ENCODE peak calls at places on chromosome 10, in four cellular contexts. One of them, this sample, is unnamed.

GRCh38 chr10:33115720-33116119 is 157.7 kb upstream of the ITGB1 start:
- DNase-seq in PC-3: peak; percentile 85
- DNase-seq in dorsolateral prefrontal cortex: no peak
- DNase-seq in neural progenitor cell: no peak
- DNase-seq in this sample: no peak

GRCh38 chr10:77855404-77856155 is 71.0 kb downstream of the DLG5 start:
- DNase-seq in PC-3: no peak
- DNase-seq in dorsolateral prefrontal cortex: no peak
- DNase-seq in neural progenitor cell: no peak
- DNase-seq in this sample: no peak

GRCh38 chr10:59904431-59905065 is 1.8 kb downstream of the CCDC6 start:
- DNase-seq in PC-3: peak; percentile 20
- DNase-seq in dorsolateral prefrontal cortex: no peak
- DNase-seq in neural progenitor cell: peak; percentile 42
- DNase-seq in this sample: no peak

GRCh38 chr10:133420579-133420978 is 3.8 kb downstream of the SPRN start:
- DNase-seq in PC-3: no peak
- DNase-seq in dorsolateral prefrontal cortex: no peak
- DNase-seq in neural progenitor cell: no peak
- DNase-seq in this sample: no peak

GRCh38 chr10:71270301-71270777 is 48.7 kb upstream of the SLC29A3 start:
- DNase-seq in PC-3: peak; percentile 69
- DNase-seq in dorsolateral prefrontal cortex: no peak
- DNase-seq in neural progenitor cell: peak; percentile 90
- DNase-seq in this sample: no peak

GRCh38 chr10:101644002-101644401 is 51.0 kb downstream of the FBXW4 start:
- DNase-seq in PC-3: no peak
- DNase-seq in dorsolateral prefrontal cortex: no peak
- DNase-seq in neural progenitor cell: peak; percentile 93
- DNase-seq in this sample: no peak

GRCh38 chr10:110751845-110752244 is 107.7 kb downstream of the RBM20 start:
- DNase-seq in PC-3: no peak
- DNase-seq in dorsolateral prefrontal cortex: no peak
- DNase-seq in neural progenitor cell: no peak
- DNase-seq in this sample: no peak

GRCh38 chr10:32038777-32039176 is 17.4 kb downstream of the KIF5B start:
- DNase-seq in PC-3: no peak
- DNase-seq in dorsolateral prefrontal cortex: no peak
- DNase-seq in neural progenitor cell: no peak
- DNase-seq in this sample: no peak

GRCh38 chr10:102422586-102423129 is 2.0 kb downstream of the FBXL15 start:
- DNase-seq in PC-3: peak; percentile 80
- DNase-seq in dorsolateral prefrontal cortex: peak; percentile 83
- DNase-seq in neural progenitor cell: peak; percentile 83
- DNase-seq in this sample: peak; percentile 58

GRCh38 chr10:107031981-107032699 is 132.4 kb downstream of the SORCS1 start:
- DNase-seq in PC-3: no peak
- DNase-seq in dorsolateral prefrontal cortex: no peak
- DNase-seq in neural progenitor cell: no peak
- DNase-seq in this sample: no peak

GRCh38 chr10:98107644-98108430 is 26.6 kb upstream of the R3HCC1L start:
- DNase-seq in PC-3: no peak
- DNase-seq in dorsolateral prefrontal cortex: no peak
- DNase-seq in neural progenitor cell: no peak
- DNase-seq in this sample: no peak

GRCh38 chr10:91313761-91314520 is 93.5 kb downstream of the PCGF5 start:
- DNase-seq in PC-3: no peak
- DNase-seq in dorsolateral prefrontal cortex: no peak
- DNase-seq in neural progenitor cell: no peak
- DNase-seq in this sample: no peak

GRCh38 chr10:86688398-86688921 is 20.1 kb downstream of the LDB3 start:
- DNase-seq in PC-3: peak; percentile 62
- DNase-seq in dorsolateral prefrontal cortex: peak; percentile 70
- DNase-seq in neural progenitor cell: peak; percentile 79
- DNase-seq in this sample: peak; percentile 45

GRCh38 chr10:62036186-62037081 is 134.9 kb downstream of the ARID5B start:
- DNase-seq in PC-3: peak; percentile 63
- DNase-seq in dorsolateral prefrontal cortex: no peak
- DNase-seq in neural progenitor cell: peak; percentile 12
- DNase-seq in this sample: no peak

GRCh38 chr10:103397191-103397825 is 882 bp downstream of the PDCD11 start:
- DNase-seq in PC-3: no peak
- DNase-seq in dorsolateral prefrontal cortex: no peak
- DNase-seq in neural progenitor cell: no peak
- DNase-seq in this sample: peak; percentile 11

GRCh38 chr10:62844280-62845011 is 28.3 kb upstream of the EGR2 start:
- DNase-seq in PC-3: no peak
- DNase-seq in dorsolateral prefrontal cortex: no peak
- DNase-seq in neural progenitor cell: no peak
- DNase-seq in this sample: no peak

GRCh38 chr10:12835709-12836108 is 165.8 kb downstream of the CCDC3 start:
- DNase-seq in PC-3: peak; percentile 20
- DNase-seq in dorsolateral prefrontal cortex: no peak
- DNase-seq in neural progenitor cell: no peak
- DNase-seq in this sample: peak; percentile 31

GRCh38 chr10:17077251-17077904 is 52.2 kb downstream of the CUBN start:
- DNase-seq in PC-3: no peak
- DNase-seq in dorsolateral prefrontal cortex: no peak
- DNase-seq in neural progenitor cell: no peak
- DNase-seq in this sample: no peak

GRCh38 chr10:80487422-80487785 is 33.3 kb downstream of the TSPAN14 start:
- DNase-seq in PC-3: no peak
- DNase-seq in dorsolateral prefrontal cortex: no peak
- DNase-seq in neural progenitor cell: no peak
- DNase-seq in this sample: no peak

GRCh38 chr10:80204801-80205477 is 398 bp downstream of the ANXA11 start:
- DNase-seq in PC-3: peak; percentile 75
- DNase-seq in dorsolateral prefrontal cortex: no peak
- DNase-seq in neural progenitor cell: peak; percentile 57
- DNase-seq in this sample: no peak

GRCh38 chr10:1208376-1209311 is 152.5 kb downstream of the WDR37 start:
- DNase-seq in PC-3: no peak
- DNase-seq in dorsolateral prefrontal cortex: peak; percentile 36
- DNase-seq in neural progenitor cell: no peak
- DNase-seq in this sample: no peak

GRCh38 chr10:98150544-98150943 is 16.1 kb downstream of the R3HCC1L start:
- DNase-seq in PC-3: no peak
- DNase-seq in dorsolateral prefrontal cortex: no peak
- DNase-seq in neural progenitor cell: no peak
- DNase-seq in this sample: no peak

GRCh38 chr10:11210211-11210922 is 192.7 kb downstream of the CELF2 start:
- DNase-seq in PC-3: no peak
- DNase-seq in dorsolateral prefrontal cortex: no peak
- DNase-seq in neural progenitor cell: no peak
- DNase-seq in this sample: no peak

GRCh38 chr10:1401056-1401965 is 336.0 kb downstream of the ADARB2 start:
- DNase-seq in PC-3: no peak
- DNase-seq in dorsolateral prefrontal cortex: no peak
- DNase-seq in neural progenitor cell: peak; percentile 30
- DNase-seq in this sample: no peak

GRCh38 chr10:80442879-80443278 is 11.2 kb upstream of the TSPAN14 start:
- DNase-seq in PC-3: no peak
- DNase-seq in dorsolateral prefrontal cortex: no peak
- DNase-seq in neural progenitor cell: no peak
- DNase-seq in this sample: no peak

GRCh38 chr10:12790270-12790669 is 211.2 kb downstream of the CCDC3 start:
- DNase-seq in PC-3: no peak
- DNase-seq in dorsolateral prefrontal cortex: no peak
- DNase-seq in neural progenitor cell: no peak
- DNase-seq in this sample: no peak

GRCh38 chr10:31709501-31709900 is 219.1 kb downstream of the ARHGAP12 start:
- DNase-seq in PC-3: no peak
- DNase-seq in dorsolateral prefrontal cortex: no peak
- DNase-seq in neural progenitor cell: no peak
- DNase-seq in this sample: no peak

GRCh38 chr10:119028900-119029612 is 458 bp upstream of the NANOS1 start:
- DNase-seq in PC-3: peak; percentile 83
- DNase-seq in dorsolateral prefrontal cortex: peak; percentile 92
- DNase-seq in neural progenitor cell: peak; percentile 97
- DNase-seq in this sample: peak; percentile 73

GRCh38 chr10:121567569-121567968 is 30.7 kb downstream of the FGFR2 start:
- DNase-seq in PC-3: no peak
- DNase-seq in dorsolateral prefrontal cortex: no peak
- DNase-seq in neural progenitor cell: no peak
- DNase-seq in this sample: no peak

GRCh38 chr10:43857206-43857952 is 208.7 kb upstream of the ZNF32 start:
- DNase-seq in PC-3: peak; percentile 30
- DNase-seq in dorsolateral prefrontal cortex: no peak
- DNase-seq in neural progenitor cell: no peak
- DNase-seq in this sample: no peak

GRCh38 chr10:48331436-48331835 is 25.0 kb downstream of the MAPK8 start:
- DNase-seq in PC-3: no peak
- DNase-seq in dorsolateral prefrontal cortex: no peak
- DNase-seq in neural progenitor cell: no peak
- DNase-seq in this sample: no peak

GRCh38 chr10:99431190-99431549 is 746 bp upstream of the GOT1 start:
- DNase-seq in PC-3: peak; percentile 32
- DNase-seq in dorsolateral prefrontal cortex: peak; percentile 63
- DNase-seq in neural progenitor cell: peak; percentile 54
- DNase-seq in this sample: no peak

GRCh38 chr10:124999433-125000365 is 57.8 kb downstream of the ZRANB1 start:
- DNase-seq in PC-3: no peak
- DNase-seq in dorsolateral prefrontal cortex: peak; percentile 54
- DNase-seq in neural progenitor cell: no peak
- DNase-seq in this sample: no peak
- H3K27ac ChIP-seq in PC-3: no peak overlapping the region
- H3K27ac ChIP-seq in dorsolateral prefrontal cortex: peak overlapping the region; percentile 82
- H3K27ac ChIP-seq in neural progenitor cell: no peak overlapping the region
- H3K27ac ChIP-seq in this sample: no peak overlapping the region

GRCh38 chr10:75400163-75400768 is 1.3 kb downstream of the ZNF503 start:
- DNase-seq in PC-3: no peak
- DNase-seq in dorsolateral prefrontal cortex: no peak
- DNase-seq in neural progenitor cell: peak; percentile 56
- DNase-seq in this sample: no peak

GRCh38 chr10:75400769-75401568 is 595 bp downstream of the ZNF503 start:
- DNase-seq in PC-3: peak; percentile 48
- DNase-seq in dorsolateral prefrontal cortex: peak; percentile 60
- DNase-seq in neural progenitor cell: peak; percentile 72
- DNase-seq in this sample: peak; percentile 5

GRCh38 chr10:75398238-75398629 is 3.3 kb downstream of the ZNF503 start:
- DNase-seq in PC-3: peak; percentile 60
- DNase-seq in dorsolateral prefrontal cortex: no peak
- DNase-seq in neural progenitor cell: no peak
- DNase-seq in this sample: no peak

GRCh38 chr10:75398630-75399460 is 2.7 kb downstream of the ZNF503 start:
- DNase-seq in PC-3: peak; percentile 71
- DNase-seq in dorsolateral prefrontal cortex: no peak
- DNase-seq in neural progenitor cell: peak; percentile 83
- DNase-seq in this sample: no peak

DNA sequence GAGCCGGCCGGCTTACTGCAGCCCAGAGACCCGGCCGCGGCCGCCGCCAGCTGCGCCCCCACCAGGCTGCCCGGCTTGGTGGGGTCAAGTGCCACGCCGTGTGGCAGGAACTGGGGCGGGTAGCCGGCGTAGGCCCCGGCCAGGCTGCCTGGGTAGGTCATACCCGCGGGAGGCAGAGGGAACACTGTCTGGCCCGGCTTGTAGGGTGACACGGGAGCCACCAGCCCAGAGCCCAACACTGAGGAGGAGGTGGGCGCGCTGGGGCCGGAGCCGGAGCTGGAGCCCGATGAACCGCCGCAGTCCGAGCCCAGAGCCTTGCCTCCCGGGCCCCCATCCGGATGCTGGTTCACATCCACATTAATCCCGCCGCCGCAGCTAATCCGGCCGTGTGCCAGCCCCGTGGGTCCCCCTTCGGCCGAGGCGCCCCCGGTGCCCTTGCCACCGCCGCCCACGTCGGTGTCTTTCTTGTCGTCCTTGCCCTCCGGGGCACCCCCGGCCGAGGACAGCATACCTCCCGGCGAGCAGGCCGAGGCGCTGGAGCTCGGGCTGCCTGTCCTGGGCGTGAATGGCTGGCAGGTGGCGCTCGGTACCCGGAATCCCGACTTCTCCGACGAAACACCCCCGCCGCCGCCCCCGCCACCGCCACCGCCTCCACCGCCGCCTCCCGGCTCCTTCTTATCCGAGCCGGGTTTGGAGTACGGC is 2.0 kb downstream of the ZNF503 start:
- DNase-seq in PC-3: peak; percentile 95
- DNase-seq in dorsolateral prefrontal cortex: peak; percentile 81
- DNase-seq in neural progenitor cell: peak; percentile 87
- DNase-seq in this sample: peak; percentile 51
- H3K27ac ChIP-seq in PC-3: peak overlapping the region; percentile 81
- H3K27ac ChIP-seq in dorsolateral prefrontal cortex: peak overlapping the region; percentile 71
- H3K27ac ChIP-seq in neural progenitor cell: no peak overlapping the region
- H3K27ac ChIP-seq in this sample: no peak overlapping the region

GRCh38 chr10:124145109-124145860 is 51.9 kb upstream of the CHST15 start:
- DNase-seq in PC-3: no peak
- DNase-seq in dorsolateral prefrontal cortex: peak; percentile 43
- DNase-seq in neural progenitor cell: no peak
- DNase-seq in this sample: no peak
- H3K27ac ChIP-seq in PC-3: no peak overlapping the region
- H3K27ac ChIP-seq in dorsolateral prefrontal cortex: no peak overlapping the region
- H3K27ac ChIP-seq in neural progenitor cell: no peak overlapping the region
- H3K27ac ChIP-seq in this sample: no peak overlapping the region

GRCh38 chr10:96092999-96093767 is 36.9 kb upstream of the ZNF518A start:
- DNase-seq in PC-3: no peak
- DNase-seq in dorsolateral prefrontal cortex: no peak
- DNase-seq in neural progenitor cell: no peak
- DNase-seq in this sample: no peak

GRCh38 chr10:96090463-96090800 is 39.7 kb upstream of the ZNF518A start:
- DNase-seq in PC-3: no peak
- DNase-seq in dorsolateral prefrontal cortex: no peak
- DNase-seq in neural progenitor cell: no peak
- DNase-seq in this sample: no peak

GRCh38 chr10:96089116-96089515 is 41.0 kb upstream of the ZNF518A start:
- DNase-seq in PC-3: no peak
- DNase-seq in dorsolateral prefrontal cortex: no peak
- DNase-seq in neural progenitor cell: no peak
- DNase-seq in this sample: no peak

GRCh38 chr10:96093948-96094347 is 36.1 kb upstream of the ZNF518A start:
- DNase-seq in PC-3: no peak
- DNase-seq in dorsolateral prefrontal cortex: no peak
- DNase-seq in neural progenitor cell: no peak
- DNase-seq in this sample: no peak

GRCh38 chr10:96089670-96090462 is 40.2 kb upstream of the ZNF518A start:
- DNase-seq in PC-3: peak; percentile 85
- DNase-seq in dorsolateral prefrontal cortex: peak; percentile 94
- DNase-seq in neural progenitor cell: no peak
- DNase-seq in this sample: peak; percentile 93
- H3K27ac ChIP-seq in PC-3: peak overlapping the region; percentile 92
- H3K27ac ChIP-seq in dorsolateral prefrontal cortex: peak overlapping the region; percentile 93
- H3K27ac ChIP-seq in neural progenitor cell: no peak overlapping the region
- H3K27ac ChIP-seq in this sample: peak overlapping the region; percentile 99

DNA sequence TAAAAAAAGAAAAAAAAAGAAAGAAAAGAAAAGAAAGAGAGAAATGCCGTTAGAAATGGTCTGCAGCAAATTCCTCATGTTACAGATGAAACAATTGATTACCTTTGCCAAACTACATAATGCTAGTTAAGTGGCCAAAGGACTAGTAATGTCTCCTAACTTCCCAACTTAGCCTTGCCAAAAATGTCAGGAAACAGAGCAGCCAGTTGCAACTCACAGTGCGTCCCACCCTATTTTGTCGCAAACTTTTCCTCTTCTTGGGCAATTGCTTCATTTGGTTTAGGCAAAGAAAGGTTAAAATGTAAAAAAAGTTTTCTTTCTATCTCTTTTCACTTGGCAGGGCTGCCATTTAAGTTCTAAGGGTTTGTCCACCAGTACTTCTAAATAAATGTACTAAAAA is 53.1 kb downstream of the APBB1IP start:
- DNase-seq in PC-3: no peak
- DNase-seq in dorsolateral prefrontal cortex: no peak
- DNase-seq in neural progenitor cell: no peak
- DNase-seq in this sample: no peak
- H3K27ac ChIP-seq in PC-3: no peak overlapping the region
- H3K27ac ChIP-seq in dorsolateral prefrontal cortex: no peak overlapping the region
- H3K27ac ChIP-seq in neural progenitor cell: no peak overlapping the region
- H3K27ac ChIP-seq in this sample: no peak overlapping the region